ENCODE peak calls at places on chromosomes 7 and 10, in five cellular contexts. H, A, N, W and O are unnamed samples. For H3K9me3, the result is how much of the 10 kb centered on the place peaks cover.

GRCh38 chr7:135943266-135943889 is 33.8 kb downstream of the MTPN start:
- DNase-seq in H (no peak), A (no peak), N (no peak), W (no peak), O (no peak)

GRCh38 chr7:141072548-141073172 is 1.2 kb upstream of the TMEM178B start:
- DNase-seq in H (peak), A (peak), N (peak), W (peak), O (no peak)

GRCh38 chr10:28082885-28083284 is 84.0 kb upstream of the ODAD2 start:
- DNase-seq in H (no peak), A (no peak), N (no peak), W (no peak), O (no peak)

GRCh38 chr7:142788303-142789286 is 17.8 kb downstream of the PRSS2 start:
- DNase-seq in H (no peak), A (no peak), N (no peak), W (no peak), O (no peak)

GRCh38 chr7:11833431-11833830 is 1.4 kb upstream of the THSD7A start:
- DNase-seq in H (no peak), A (no peak), N (no peak), W (no peak), O (no peak)

GRCh38 chr7:106056513-106057203 is 55.5 kb downstream of the SYPL1 start:
- DNase-seq in H (peak), A (peak), N (peak), W (peak), O (peak)

GRCh38 chr10:22699976-22700375 is 14.4 kb downstream of the PIP4K2A start:
- DNase-seq in H (no peak), A (no peak), N (no peak), W (no peak), O (no peak)

GRCh38 chr7:7565746-7566650 is 686 bp upstream of the MIOS start:
- DNase-seq in H (no peak), A (no peak), N (no peak), W (peak), O (no peak)

GRCh38 chr10:116044722-116045374 is 228.2 kb downstream of the GFRA1 start:
- DNase-seq in H (no peak), A (no peak), N (peak), W (peak), O (no peak)

GRCh38 chr10:16779375-16779774 is 37.8 kb downstream of the RSU1 start:
- DNase-seq in H (no peak), A (no peak), N (no peak), W (no peak), O (no peak)

GRCh38 chr10:9012312-9012711 is 957.8 kb downstream of the GATA3 start:
- DNase-seq in H (no peak), A (no peak), N (no peak), W (no peak), O (no peak)

GRCh38 chr7:48636391-48637015 is 287.8 kb upstream of the CDC14C start:
- DNase-seq in H (no peak), A (no peak), N (no peak), W (no peak), O (no peak)

GRCh38 chr10:12812541-12812940 is 189.0 kb downstream of the CCDC3 start:
- DNase-seq in H (no peak), A (peak), N (no peak), W (no peak), O (no peak)

GRCh38 chr7:87253589-87254087 is 34.1 kb upstream of the TMEM243 start:
- DNase-seq in H (no peak), A (no peak), N (no peak), W (no peak), O (no peak)

GRCh38 chr10:17147884-17148494 is 18.4 kb upstream of the CUBN start:
- DNase-seq in H (no peak), A (no peak), N (no peak), W (no peak), O (no peak)

GRCh38 chr10:93461807-93462178 is 20.3 kb downstream of the MYOF start:
- DNase-seq in H (no peak), A (no peak), N (no peak), W (no peak), O (no peak)

GRCh38 chr7:57211428-57212100 is 79.3 kb upstream of the ZNF479 start:
- DNase-seq in H (no peak), A (peak), N (no peak), W (no peak), O (no peak)
- H3K9me3 ChIP-seq in H (half or more), A (under half), N (under half), W (under half), O (under half)

GRCh38 chr7:90919766-90920165 is 323.6 kb downstream of the CDK14 start:
- DNase-seq in H (no peak), A (no peak), N (no peak), W (no peak), O (no peak)
- H3K9me3 ChIP-seq in H (under half), A (under half), N (under half), W (under half), O (under half)

GRCh38 chr7:104801022-104801421 is 213.0 kb upstream of the KMT2E start:
- DNase-seq in H (no peak), A (no peak), N (no peak), W (no peak), O (no peak)
- H3K9me3 ChIP-seq in H (under half), A (under half), N (under half), W (under half), O (under half)

GRCh38 chr7:158023563-158024350 is 563.9 kb downstream of the PTPRN2 start:
- DNase-seq in H (no peak), A (peak), N (no peak), W (no peak), O (no peak)
- H3K9me3 ChIP-seq in H (half or more), A (under half), N (under half), W (under half), O (under half)